ENCODE peak calls at places on chromosomes 1 and 21, in seven cellular contexts. One of them, this sample, is unnamed.
A peak's percentile ranks its signal among the peaks of the same experiment; 100 is the strongest.

GRCh38 chr1:164774819-164775654 is 216.1 kb downstream of the PBX1 start:
- DNase-seq in PC-9: no peak
- DNase-seq in MCF 10A: no peak
- DNase-seq in HS-27A: no peak
- DNase-seq in T1000: no peak
- DNase-seq in NCI-H2227 treated with DMSO at 0.1 percent for 48 hours: peak; percentile 83
- DNase-seq in midbrain: no peak
- DNase-seq in this sample: no peak

GRCh38 chr21:42043961-42044360 is 27.2 kb upstream of the UMODL1 start:
- DNase-seq in T1000: no peak
- DNase-seq in MCF 10A: no peak
- DNase-seq in midbrain: no peak
- DNase-seq in HS-27A: no peak
- DNase-seq in PC-9: no peak
- DNase-seq in NCI-H2227 treated with DMSO at 0.1 percent for 48 hours: no peak
- DNase-seq in this sample: no peak

GRCh38 chr1:235954306-235955283 is 87.9 kb upstream of the LYST start:
- DNase-seq in NCI-H2227 treated with DMSO at 0.1 percent for 48 hours: no peak
- DNase-seq in PC-9: no peak
- DNase-seq in HS-27A: no peak
- DNase-seq in T1000: no peak
- DNase-seq in midbrain: no peak
- DNase-seq in MCF 10A: no peak
- DNase-seq in this sample: no peak

GRCh38 chr1:67390041-67390887 is 39.9 kb downstream of the SERBP1 start:
- DNase-seq in NCI-H2227 treated with DMSO at 0.1 percent for 48 hours: no peak
- DNase-seq in PC-9: peak; percentile 41
- DNase-seq in MCF 10A: no peak
- DNase-seq in midbrain: no peak
- DNase-seq in HS-27A: peak; percentile 50
- DNase-seq in T1000: no peak
- DNase-seq in this sample: peak; percentile 42

GRCh38 chr1:198903203-198903602 is 264.4 kb downstream of the PTPRC start:
- DNase-seq in NCI-H2227 treated with DMSO at 0.1 percent for 48 hours: peak; percentile 53
- DNase-seq in MCF 10A: peak; percentile 66
- DNase-seq in midbrain: peak; percentile 79
- DNase-seq in PC-9: no peak
- DNase-seq in T1000: no peak
- DNase-seq in HS-27A: no peak
- DNase-seq in this sample: no peak

GRCh38 chr1:186210258-186210657 is 164.8 kb downstream of the TPR start:
- DNase-seq in MCF 10A: peak; percentile 81
- DNase-seq in HS-27A: no peak
- DNase-seq in PC-9: no peak
- DNase-seq in T1000: no peak
- DNase-seq in midbrain: no peak
- DNase-seq in NCI-H2227 treated with DMSO at 0.1 percent for 48 hours: no peak
- DNase-seq in this sample: no peak

GRCh38 chr21:25925936-25926335 is 191.2 kb downstream of the GABPA start:
- DNase-seq in PC-9: no peak
- DNase-seq in NCI-H2227 treated with DMSO at 0.1 percent for 48 hours: no peak
- DNase-seq in T1000: no peak
- DNase-seq in MCF 10A: no peak
- DNase-seq in HS-27A: no peak
- DNase-seq in midbrain: no peak
- DNase-seq in this sample: no peak

GRCh38 chr21:15221799-15222386 is 157.1 kb upstream of the NRIP1 start:
- DNase-seq in MCF 10A: peak; percentile 98
- DNase-seq in T1000: no peak
- DNase-seq in PC-9: peak; percentile 21
- DNase-seq in NCI-H2227 treated with DMSO at 0.1 percent for 48 hours: no peak
- DNase-seq in HS-27A: no peak
- DNase-seq in midbrain: no peak
- DNase-seq in this sample: no peak

GRCh38 chr1:119885903-119886783 is 10.2 kb downstream of the ADAM30 start:
- DNase-seq in HS-27A: no peak
- DNase-seq in MCF 10A: peak; percentile 71
- DNase-seq in midbrain: peak; percentile 5
- DNase-seq in T1000: peak; percentile 30
- DNase-seq in PC-9: peak; percentile 49
- DNase-seq in NCI-H2227 treated with DMSO at 0.1 percent for 48 hours: no peak
- DNase-seq in this sample: no peak

GRCh38 chr21:44510508-44511218 is 29.3 kb downstream of the KRTAP10-1 start:
- DNase-seq in T1000: no peak
- DNase-seq in PC-9: peak; percentile 47
- DNase-seq in HS-27A: no peak
- DNase-seq in midbrain: peak; percentile 14
- DNase-seq in NCI-H2227 treated with DMSO at 0.1 percent for 48 hours: peak; percentile 3
- DNase-seq in MCF 10A: peak; percentile 69
- DNase-seq in this sample: no peak

GRCh38 chr1:2933431-2934172 is 87.7 kb upstream of the ACTRT2 start:
- DNase-seq in T1000: no peak
- DNase-seq in midbrain: no peak
- DNase-seq in HS-27A: no peak
- DNase-seq in NCI-H2227 treated with DMSO at 0.1 percent for 48 hours: no peak
- DNase-seq in PC-9: no peak
- DNase-seq in MCF 10A: no peak
- DNase-seq in this sample: no peak

GRCh38 chr1:181816608-181817007 is 244.9 kb downstream of the ZNF648 start:
- DNase-seq in PC-9: no peak
- DNase-seq in midbrain: no peak
- DNase-seq in NCI-H2227 treated with DMSO at 0.1 percent for 48 hours: no peak
- DNase-seq in HS-27A: no peak
- DNase-seq in MCF 10A: peak; percentile 55
- DNase-seq in T1000: no peak
- DNase-seq in this sample: no peak

GRCh38 chr1:19505694-19506457 is 20.5 kb upstream of the CAPZB start:
- DNase-seq in T1000: no peak
- DNase-seq in HS-27A: no peak
- DNase-seq in midbrain: peak; percentile 9
- DNase-seq in PC-9: no peak
- DNase-seq in MCF 10A: no peak
- DNase-seq in NCI-H2227 treated with DMSO at 0.1 percent for 48 hours: no peak
- DNase-seq in this sample: no peak

GRCh38 chr1:85343612-85344255 is 67.3 kb upstream of the BCL10 start:
- DNase-seq in MCF 10A: no peak
- DNase-seq in HS-27A: no peak
- DNase-seq in midbrain: no peak
- DNase-seq in NCI-H2227 treated with DMSO at 0.1 percent for 48 hours: no peak
- DNase-seq in T1000: no peak
- DNase-seq in PC-9: no peak
- DNase-seq in this sample: peak; percentile 83

GRCh38 chr1:78647238-78647637 is 2.4 kb upstream of the IFI44 start:
- DNase-seq in midbrain: no peak
- DNase-seq in MCF 10A: no peak
- DNase-seq in NCI-H2227 treated with DMSO at 0.1 percent for 48 hours: no peak
- DNase-seq in HS-27A: no peak
- DNase-seq in PC-9: no peak
- DNase-seq in T1000: no peak
- DNase-seq in this sample: no peak

GRCh38 chr1:26597629-26598039 is 68.1 kb downstream of the RPS6KA1 start:
- DNase-seq in T1000: no peak
- DNase-seq in midbrain: peak; percentile 53
- DNase-seq in MCF 10A: peak; percentile 68
- DNase-seq in PC-9: no peak
- DNase-seq in NCI-H2227 treated with DMSO at 0.1 percent for 48 hours: peak; percentile 37
- DNase-seq in HS-27A: peak; percentile 38
- DNase-seq in this sample: no peak

GRCh38 chr1:6279721-6280383 is 19.0 kb upstream of the GPR153 start:
- DNase-seq in MCF 10A: no peak
- DNase-seq in midbrain: no peak
- DNase-seq in HS-27A: no peak
- DNase-seq in T1000: no peak
- DNase-seq in PC-9: no peak
- DNase-seq in NCI-H2227 treated with DMSO at 0.1 percent for 48 hours: no peak
- DNase-seq in this sample: no peak

GRCh38 chr1:29849038-29849750 is 612.9 kb downstream of the PTPRU start:
- DNase-seq in T1000: no peak
- DNase-seq in NCI-H2227 treated with DMSO at 0.1 percent for 48 hours: no peak
- DNase-seq in midbrain: no peak
- DNase-seq in MCF 10A: peak; percentile 62
- DNase-seq in HS-27A: no peak
- DNase-seq in PC-9: peak; percentile 33
- DNase-seq in this sample: no peak

GRCh38 chr1:234655328-234656069 is 45.5 kb upstream of the IRF2BP2 start:
- DNase-seq in PC-9: peak; percentile 58
- DNase-seq in HS-27A: no peak
- DNase-seq in MCF 10A: no peak
- DNase-seq in T1000: no peak
- DNase-seq in NCI-H2227 treated with DMSO at 0.1 percent for 48 hours: no peak
- DNase-seq in midbrain: no peak
- DNase-seq in this sample: no peak

GRCh38 chr1:55893155-55893554 is 678.0 kb upstream of the USP24 start:
- DNase-seq in MCF 10A: peak; percentile 68
- DNase-seq in PC-9: no peak
- DNase-seq in HS-27A: peak; percentile 51
- DNase-seq in midbrain: no peak
- DNase-seq in NCI-H2227 treated with DMSO at 0.1 percent for 48 hours: no peak
- DNase-seq in T1000: no peak
- DNase-seq in this sample: no peak

GRCh38 chr1:78292361-78292760 is 198.4 kb upstream of the PTGFR start:
- DNase-seq in NCI-H2227 treated with DMSO at 0.1 percent for 48 hours: no peak
- DNase-seq in midbrain: no peak
- DNase-seq in HS-27A: no peak
- DNase-seq in PC-9: no peak
- DNase-seq in MCF 10A: peak; percentile 41
- DNase-seq in T1000: no peak
- DNase-seq in this sample: peak; percentile 67

GRCh38 chr1:54808443-54809207 is 7.5 kb upstream of the TTC22 start:
- DNase-seq in HS-27A: no peak
- DNase-seq in NCI-H2227 treated with DMSO at 0.1 percent for 48 hours: no peak
- DNase-seq in midbrain: no peak
- DNase-seq in PC-9: peak; percentile 25
- DNase-seq in MCF 10A: no peak
- DNase-seq in T1000: no peak
- DNase-seq in this sample: no peak

GRCh38 chr1:212098340-212098739 is 62.8 kb downstream of the DTL start:
- DNase-seq in MCF 10A: no peak
- DNase-seq in T1000: no peak
- DNase-seq in midbrain: no peak
- DNase-seq in PC-9: no peak
- DNase-seq in NCI-H2227 treated with DMSO at 0.1 percent for 48 hours: no peak
- DNase-seq in HS-27A: no peak
- DNase-seq in this sample: no peak

GRCh38 chr1:187051618-187052232 is 223.0 kb downstream of the PLA2G4A start:
- DNase-seq in HS-27A: peak; percentile 24
- DNase-seq in midbrain: peak; percentile 17
- DNase-seq in NCI-H2227 treated with DMSO at 0.1 percent for 48 hours: peak; percentile 67
- DNase-seq in T1000: no peak
- DNase-seq in PC-9: peak; percentile 21
- DNase-seq in MCF 10A: peak; percentile 82
- DNase-seq in this sample: peak; percentile 11

GRCh38 chr1:113141650-113142473 is 68.9 kb downstream of the LRIG2 start:
- DNase-seq in T1000: no peak
- DNase-seq in PC-9: peak; percentile 3
- DNase-seq in HS-27A: no peak
- DNase-seq in NCI-H2227 treated with DMSO at 0.1 percent for 48 hours: no peak
- DNase-seq in MCF 10A: peak; percentile 22
- DNase-seq in midbrain: no peak
- DNase-seq in this sample: no peak

GRCh38 chr1:202873026-202873425 is 15.9 kb downstream of the RABIF start:
- DNase-seq in MCF 10A: no peak
- DNase-seq in NCI-H2227 treated with DMSO at 0.1 percent for 48 hours: no peak
- DNase-seq in T1000: no peak
- DNase-seq in PC-9: no peak
- DNase-seq in midbrain: no peak
- DNase-seq in HS-27A: no peak
- DNase-seq in this sample: no peak

GRCh38 chr1:230877139-230877923 is 9.0 kb upstream of the C1orf198 start:
- DNase-seq in MCF 10A: peak; percentile 48
- DNase-seq in PC-9: no peak
- DNase-seq in HS-27A: no peak
- DNase-seq in NCI-H2227 treated with DMSO at 0.1 percent for 48 hours: no peak
- DNase-seq in T1000: no peak
- DNase-seq in midbrain: no peak
- DNase-seq in this sample: peak; percentile 88

GRCh38 chr1:170296642-170297041 is 150.9 kb downstream of the NTMT2 start:
- DNase-seq in HS-27A: no peak
- DNase-seq in PC-9: no peak
- DNase-seq in midbrain: no peak
- DNase-seq in MCF 10A: peak; percentile 54
- DNase-seq in NCI-H2227 treated with DMSO at 0.1 percent for 48 hours: no peak
- DNase-seq in T1000: no peak
- DNase-seq in this sample: no peak